ENCODE peak calls at places on chromosomes 2 and 18, in seven cellular contexts. R, E, X, M, U, B and T are unnamed samples. For H3K4me1, the result is how much of the 10 kb centered on the place peaks cover.

GRCh38 chr2:135743860-135744259 is 2.2 kb downstream of the UBXN4 start:
- DNase-seq in X (no peak), U (no peak), R (no peak), B (no peak), E (no peak), M (no peak), T (no peak)

GRCh38 chr2:71360434-71360975 is 28.9 kb downstream of the ZNF638 start:
- DNase-seq in E (no peak), B (no peak), U (no peak), M (no peak), R (no peak), X (no peak), T (no peak)

GRCh38 chr2:144015655-144016245 is 504.2 kb downstream of the ZEB2 start:
- DNase-seq in M (no peak), U (no peak), E (no peak), X (no peak), B (no peak), R (no peak), T (no peak)

GRCh38 chr2:239663364-239663924 is 262.6 kb upstream of the HDAC4 start:
- DNase-seq in M (no peak), B (no peak), E (no peak), U (no peak), R (no peak), X (peak), T (no peak)

GRCh38 chr2:132811148-132811915 is 141.3 kb upstream of the LYPD1 start:
- DNase-seq in U (no peak), X (no peak), M (no peak), E (no peak), B (no peak), R (no peak), T (no peak)

GRCh38 chr2:121626777-121627524 is 22.3 kb downstream of the CLASP1 start:
- DNase-seq in B (peak), E (no peak), R (peak), M (no peak), U (no peak), X (peak), T (no peak)

GRCh38 chr2:158573739-158574138 is 117.0 kb downstream of the PKP4 start:
- DNase-seq in B (no peak), X (no peak), R (peak), M (no peak), E (no peak), U (peak), T (no peak)

GRCh38 chr2:158676696-158677095 is 118.4 kb upstream of the DAPL1 start:
- DNase-seq in M (no peak), U (no peak), B (peak), X (no peak), R (no peak), E (no peak), T (no peak)

GRCh38 chr2:237567276-237568029 is 1.1 kb downstream of the PRLH start:
- DNase-seq in R (no peak), X (no peak), U (no peak), B (no peak), E (no peak), M (no peak), T (no peak)

GRCh38 chr2:215107229-215108056 is 31.0 kb downstream of the ABCA12 start:
- DNase-seq in E (no peak), R (no peak), U (no peak), B (no peak), X (no peak), M (no peak), T (no peak)

GRCh38 chr2:159516241-159516758 is 100.0 kb downstream of the BAZ2B start:
- DNase-seq in M (no peak), U (no peak), X (no peak), R (peak), E (no peak), B (no peak), T (no peak)

DNA sequence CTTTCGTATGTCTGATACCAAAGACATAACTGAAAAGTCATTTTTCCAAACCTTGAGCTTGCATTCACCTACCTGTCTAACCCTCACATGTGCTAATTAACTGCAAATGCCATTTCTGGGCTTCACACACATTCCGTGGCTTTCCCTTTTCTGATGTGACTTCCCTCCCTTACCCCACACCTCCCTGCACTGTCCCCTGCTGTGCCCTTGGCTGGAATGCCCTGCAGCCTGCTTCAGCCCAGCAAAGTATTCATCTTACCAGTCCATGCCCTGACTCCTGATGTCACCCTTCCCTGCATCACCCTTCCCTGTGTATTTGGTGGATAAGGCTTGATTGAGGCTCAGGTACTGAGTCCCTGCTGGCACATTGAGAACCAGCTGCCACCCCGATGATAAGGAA is 12.2 kb downstream of the RETSAT start:
- DNase-seq in M (no peak), R (no peak), E (no peak), U (no peak), B (no peak), X (no peak), T (no peak)
- H3K4me1 ChIP-seq in M (under half), R (under half), E (under half), U (under half), B (under half), X (under half), T (under half)

GRCh38 chr2:173192071-173192470 is 116.4 kb downstream of the MAP3K20 start:
- DNase-seq in B (no peak), R (no peak), E (no peak), X (no peak), M (no peak), U (no peak), T (no peak)

GRCh38 chr2:173191601-173192000 is 116.0 kb downstream of the MAP3K20 start:
- DNase-seq in B (no peak), U (peak), M (no peak), R (no peak), X (no peak), E (no peak), T (no peak)

GRCh38 chr2:173185437-173185836 is 109.8 kb downstream of the MAP3K20 start:
- DNase-seq in U (no peak), X (no peak), B (no peak), M (no peak), E (no peak), R (no peak), T (no peak)

GRCh38 chr2:173184031-173185004 is 108.7 kb downstream of the MAP3K20 start:
- DNase-seq in B (no peak), U (peak), R (no peak), E (peak), X (peak), M (no peak), T (no peak)

GRCh38 chr2:173187911-173188788 is 112.5 kb downstream of the MAP3K20 start:
- DNase-seq in U (no peak), B (no peak), R (no peak), E (no peak), M (no peak), X (no peak), T (no peak)
- H3K4me1 ChIP-seq in U (under half), B (half or more), R (under half), E (under half), M (under half), X (half or more), T (under half)

GRCh38 chr2:45888167-45888566 is 236.7 kb downstream of the PRKCE start:
- DNase-seq in R (no peak), M (no peak), B (no peak), X (no peak), U (no peak), E (no peak), T (no peak)

GRCh38 chr2:45889620-45890019 is 238.1 kb downstream of the PRKCE start:
- DNase-seq in R (no peak), M (no peak), B (no peak), X (no peak), U (no peak), E (no peak), T (no peak)

GRCh38 chr2:45890094-45890646 is 238.7 kb downstream of the PRKCE start:
- DNase-seq in E (no peak), U (no peak), B (no peak), X (no peak), R (no peak), M (no peak), T (no peak)

GRCh38 chr2:45888641-45889040 is 237.2 kb downstream of the PRKCE start:
- DNase-seq in E (no peak), M (no peak), R (no peak), B (no peak), U (no peak), X (no peak), T (no peak)

DNA sequence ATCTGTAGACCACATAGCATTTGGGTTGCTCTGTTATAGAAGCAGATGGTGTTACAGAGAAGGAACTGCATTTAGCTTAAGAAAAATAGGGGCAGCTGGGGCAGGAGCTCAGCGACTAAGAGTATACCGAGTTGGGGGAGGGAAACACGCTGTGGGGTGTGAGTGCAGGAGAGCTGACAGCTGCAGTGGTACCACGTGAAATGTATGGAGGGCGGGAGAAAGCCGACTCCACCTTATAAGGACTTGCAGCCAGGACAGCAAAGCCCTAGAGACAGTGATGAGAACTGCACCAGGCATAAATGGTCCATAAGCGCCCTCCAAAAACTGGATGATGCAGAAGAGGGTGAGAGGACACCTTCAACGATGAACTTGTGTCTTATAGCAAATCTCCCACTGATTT is 237.6 kb downstream of the PRKCE start:
- DNase-seq in R (peak), X (no peak), B (peak), M (peak), E (no peak), U (peak), T (no peak)
- H3K4me1 ChIP-seq in R (half or more), X (half or more), B (half or more), M (under half), E (under half), U (under half), T (under half)

GRCh38 chr18:46398005-46398404 is 259.0 kb downstream of the LOXHD1 start:
- DNase-seq in X (no peak), E (no peak), M (no peak), R (no peak), U (no peak), B (no peak), T (no peak)

GRCh38 chr18:46397174-46397573 is 259.8 kb downstream of the LOXHD1 start:
- DNase-seq in E (no peak), M (no peak), B (no peak), R (no peak), U (no peak), X (no peak), T (no peak)

GRCh38 chr18:46400449-46400848 is 256.6 kb downstream of the LOXHD1 start:
- DNase-seq in M (no peak), E (no peak), U (no peak), R (no peak), B (no peak), X (no peak), T (no peak)

GRCh38 chr18:46398625-46399024 is 258.4 kb downstream of the LOXHD1 start:
- DNase-seq in U (no peak), B (no peak), X (no peak), M (no peak), E (no peak), R (no peak), T (no peak)

DNA sequence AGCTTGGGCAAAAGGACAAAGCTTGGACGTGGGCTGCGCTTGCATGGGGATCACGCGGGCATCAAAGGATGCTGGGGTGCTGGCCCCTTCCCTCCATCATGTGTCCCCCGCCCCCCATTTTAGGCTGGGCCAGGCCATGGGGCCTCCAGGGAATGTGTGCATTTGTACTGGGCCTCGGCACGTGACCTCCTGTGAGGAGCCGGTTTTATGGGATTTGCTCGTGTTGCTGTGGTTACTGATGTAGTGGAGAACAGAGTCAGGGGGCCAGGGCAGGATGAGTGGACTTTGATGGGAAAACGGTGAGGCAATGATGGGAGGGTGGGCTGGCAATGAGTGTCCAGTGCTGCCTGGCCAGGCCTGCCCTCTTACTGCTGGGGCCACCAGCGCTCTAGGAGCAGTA is 257.7 kb downstream of the LOXHD1 start:
- DNase-seq in M (no peak), U (no peak), E (no peak), B (no peak), R (no peak), X (no peak), T (no peak)
- H3K4me1 ChIP-seq in M (under half), U (under half), E (under half), B (under half), R (under half), X (under half), T (under half)

GRCh38 chr2:207136872-207137271 is 28.9 kb downstream of the KLF7 start:
- DNase-seq in U (no peak), M (no peak), E (no peak), R (no peak), B (no peak), X (no peak), T (no peak)

GRCh38 chr2:207135340-207135739 is 30.4 kb downstream of the KLF7 start:
- DNase-seq in M (no peak), U (no peak), B (no peak), X (no peak), R (no peak), E (no peak), T (no peak)

GRCh38 chr2:207133862-207134519 is 31.8 kb downstream of the KLF7 start:
- DNase-seq in U (no peak), R (peak), E (peak), X (peak), M (no peak), B (peak), T (no peak)

GRCh38 chr2:207137922-207138321 is 27.8 kb downstream of the KLF7 start:
- DNase-seq in M (no peak), R (no peak), E (no peak), U (no peak), B (no peak), X (no peak), T (no peak)

GRCh38 chr2:207135801-207136457 is 29.8 kb downstream of the KLF7 start:
- DNase-seq in R (no peak), U (no peak), B (no peak), X (no peak), E (no peak), M (no peak), T (no peak)
- H3K4me1 ChIP-seq in R (under half), U (under half), B (half or more), X (half or more), E (half or more), M (under half), T (half or more)

GRCh38 chr2:189076572-189076971 is 102.4 kb downstream of the COL3A1 start:
- DNase-seq in M (no peak), E (no peak), B (peak), U (no peak), X (peak), R (no peak), T (no peak)
- H3K4me1 ChIP-seq in M (under half), E (under half), B (under half), U (under half), X (under half), R (under half), T (under half)